ENCODE peak calls at places on chromosomes 5 and 9, in ten cellular contexts. One of them, this sample, is unnamed.

GRCh38 chr5:148966348-148966747 is 96.5 kb downstream of the SH3TC2 start:
- DNase-seq in endothelial cell of umbilical vein: no peak
- DNase-seq in tibial nerve: no peak
- DNase-seq in sigmoid colon: peak; percentile 76
- DNase-seq in prostate gland: peak; percentile 82
- DNase-seq in stomach: no peak
- DNase-seq in IMR-90: no peak
- DNase-seq in thyroid gland: peak; percentile 92
- DNase-seq in spleen: no peak
- DNase-seq in HepG2: no peak
- DNase-seq in this sample: no peak

GRCh38 chr9:4106744-4107143 is 193.1 kb downstream of the GLIS3 start:
- DNase-seq in endothelial cell of umbilical vein: no peak
- DNase-seq in tibial nerve: no peak
- DNase-seq in sigmoid colon: no peak
- DNase-seq in prostate gland: no peak
- DNase-seq in stomach: no peak
- DNase-seq in IMR-90: peak; percentile 58
- DNase-seq in thyroid gland: no peak
- DNase-seq in spleen: no peak
- DNase-seq in HepG2: no peak
- DNase-seq in this sample: no peak

GRCh38 chr5:178422400-178422775 is 167.8 kb downstream of the COL23A1 start:
- DNase-seq in endothelial cell of umbilical vein: no peak
- DNase-seq in tibial nerve: no peak
- DNase-seq in sigmoid colon: no peak
- DNase-seq in prostate gland: no peak
- DNase-seq in stomach: no peak
- DNase-seq in IMR-90: no peak
- DNase-seq in thyroid gland: no peak
- DNase-seq in spleen: no peak
- DNase-seq in HepG2: no peak
- DNase-seq in this sample: no peak

GRCh38 chr5:10661401-10661800 is 97.5 kb downstream of the ANKRD33B start:
- DNase-seq in endothelial cell of umbilical vein: no peak
- DNase-seq in tibial nerve: no peak
- DNase-seq in sigmoid colon: peak; percentile 35
- DNase-seq in prostate gland: no peak
- DNase-seq in stomach: no peak
- DNase-seq in IMR-90: no peak
- DNase-seq in thyroid gland: no peak
- DNase-seq in spleen: no peak
- DNase-seq in HepG2: no peak
- DNase-seq in this sample: no peak

GRCh38 chr9:72947987-72948465 is 4.8 kb downstream of the ALDH1A1 start:
- DNase-seq in endothelial cell of umbilical vein: peak; percentile 14
- DNase-seq in tibial nerve: no peak
- DNase-seq in sigmoid colon: no peak
- DNase-seq in prostate gland: no peak
- DNase-seq in stomach: no peak
- DNase-seq in IMR-90: no peak
- DNase-seq in thyroid gland: no peak
- DNase-seq in spleen: no peak
- DNase-seq in HepG2: peak; percentile 55
- DNase-seq in this sample: no peak

GRCh38 chr9:116282598-116282997 is 129.0 kb downstream of the PAPPA start:
- DNase-seq in endothelial cell of umbilical vein: no peak
- DNase-seq in tibial nerve: no peak
- DNase-seq in sigmoid colon: no peak
- DNase-seq in prostate gland: no peak
- DNase-seq in stomach: no peak
- DNase-seq in IMR-90: no peak
- DNase-seq in thyroid gland: no peak
- DNase-seq in spleen: no peak
- DNase-seq in HepG2: no peak
- DNase-seq in this sample: no peak

GRCh38 chr9:107438211-107439030 is 51.1 kb downstream of the KLF4 start:
- DNase-seq in endothelial cell of umbilical vein: no peak
- DNase-seq in tibial nerve: no peak
- DNase-seq in sigmoid colon: no peak
- DNase-seq in prostate gland: no peak
- DNase-seq in stomach: no peak
- DNase-seq in IMR-90: no peak
- DNase-seq in thyroid gland: no peak
- DNase-seq in spleen: no peak
- DNase-seq in HepG2: no peak
- DNase-seq in this sample: no peak

GRCh38 chr5:161895510-161895909 is 47.6 kb downstream of the GABRA1 start:
- DNase-seq in endothelial cell of umbilical vein: no peak
- DNase-seq in tibial nerve: no peak
- DNase-seq in sigmoid colon: no peak
- DNase-seq in prostate gland: no peak
- DNase-seq in stomach: no peak
- DNase-seq in IMR-90: no peak
- DNase-seq in thyroid gland: no peak
- DNase-seq in spleen: no peak
- DNase-seq in HepG2: no peak
- DNase-seq in this sample: no peak

GRCh38 chr9:121399126-121399882 is 29.3 kb upstream of the STOM start:
- DNase-seq in endothelial cell of umbilical vein: no peak
- DNase-seq in tibial nerve: no peak
- DNase-seq in sigmoid colon: no peak
- DNase-seq in prostate gland: no peak
- DNase-seq in stomach: no peak
- DNase-seq in IMR-90: peak; percentile 51
- DNase-seq in thyroid gland: no peak
- DNase-seq in spleen: no peak
- DNase-seq in HepG2: no peak
- DNase-seq in this sample: no peak

GRCh38 chr9:125255781-125256391 is 5.7 kb upstream of the GAPVD1 start:
- DNase-seq in endothelial cell of umbilical vein: no peak
- DNase-seq in tibial nerve: no peak
- DNase-seq in sigmoid colon: no peak
- DNase-seq in prostate gland: peak; percentile 16
- DNase-seq in stomach: no peak
- DNase-seq in IMR-90: no peak
- DNase-seq in thyroid gland: peak; percentile 30
- DNase-seq in spleen: no peak
- DNase-seq in HepG2: peak; percentile 35
- DNase-seq in this sample: no peak

GRCh38 chr9:124353811-124354274 is 61.4 kb downstream of the PSMB7 start:
- DNase-seq in endothelial cell of umbilical vein: no peak
- DNase-seq in tibial nerve: no peak
- DNase-seq in sigmoid colon: peak; percentile 50
- DNase-seq in prostate gland: no peak
- DNase-seq in stomach: no peak
- DNase-seq in IMR-90: peak; percentile 79
- DNase-seq in thyroid gland: no peak
- DNase-seq in spleen: peak; percentile 29
- DNase-seq in HepG2: no peak
- DNase-seq in this sample: peak; percentile 1

GRCh38 chr9:102631559-102631958 is 363.6 kb upstream of the CYLC2 start:
- DNase-seq in endothelial cell of umbilical vein: no peak
- DNase-seq in tibial nerve: no peak
- DNase-seq in sigmoid colon: no peak
- DNase-seq in prostate gland: no peak
- DNase-seq in stomach: no peak
- DNase-seq in IMR-90: no peak
- DNase-seq in thyroid gland: no peak
- DNase-seq in spleen: no peak
- DNase-seq in HepG2: peak; percentile 2
- DNase-seq in this sample: no peak

GRCh38 chr5:55081541-55081940 is 20.9 kb upstream of the GZMA start:
- DNase-seq in endothelial cell of umbilical vein: no peak
- DNase-seq in tibial nerve: no peak
- DNase-seq in sigmoid colon: no peak
- DNase-seq in prostate gland: no peak
- DNase-seq in stomach: no peak
- DNase-seq in IMR-90: no peak
- DNase-seq in thyroid gland: no peak
- DNase-seq in spleen: no peak
- DNase-seq in HepG2: no peak
- DNase-seq in this sample: no peak

DNA sequence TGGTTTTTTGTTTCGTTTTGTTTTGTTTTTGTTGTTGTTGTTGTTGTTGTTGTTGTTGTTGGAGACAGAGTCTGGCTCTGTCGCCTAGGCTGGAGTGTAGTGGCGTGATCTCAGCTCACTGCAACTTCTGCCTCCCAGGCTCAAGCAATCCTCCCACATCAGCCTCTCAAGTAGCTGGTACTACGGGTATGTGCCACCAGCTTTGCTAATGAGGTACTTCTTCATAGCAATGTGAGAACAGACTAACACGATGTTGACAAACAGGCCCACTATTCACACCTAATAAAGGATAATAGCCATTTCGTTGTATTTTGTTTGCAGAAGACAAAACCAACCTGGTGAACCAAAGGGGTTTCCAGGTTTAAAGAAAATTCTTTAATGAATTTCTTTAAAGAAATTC is 130.9 kb downstream of the DIRAS2 start:
- DNase-seq in endothelial cell of umbilical vein: no peak
- DNase-seq in tibial nerve: no peak
- DNase-seq in sigmoid colon: no peak
- DNase-seq in prostate gland: no peak
- DNase-seq in stomach: no peak
- DNase-seq in IMR-90: no peak
- DNase-seq in thyroid gland: no peak
- DNase-seq in spleen: no peak
- DNase-seq in HepG2: no peak
- DNase-seq in this sample: no peak
- TF ChIP-seq POLR2A in endothelial cell of umbilical vein: no peak
- TF ChIP-seq POLR2A in tibial nerve: no peak
- TF ChIP-seq POLR2A in sigmoid colon: no peak
- TF ChIP-seq POLR2A in prostate gland: no peak
- TF ChIP-seq POLR2A in stomach: no peak
- TF ChIP-seq POLR2A in IMR-90: no peak
- TF ChIP-seq POLR2A in thyroid gland: no peak
- TF ChIP-seq POLR2A in spleen: no peak
- TF ChIP-seq POLR2A in HepG2: no peak
- TF ChIP-seq POLR2A in this sample: no peak

DNA sequence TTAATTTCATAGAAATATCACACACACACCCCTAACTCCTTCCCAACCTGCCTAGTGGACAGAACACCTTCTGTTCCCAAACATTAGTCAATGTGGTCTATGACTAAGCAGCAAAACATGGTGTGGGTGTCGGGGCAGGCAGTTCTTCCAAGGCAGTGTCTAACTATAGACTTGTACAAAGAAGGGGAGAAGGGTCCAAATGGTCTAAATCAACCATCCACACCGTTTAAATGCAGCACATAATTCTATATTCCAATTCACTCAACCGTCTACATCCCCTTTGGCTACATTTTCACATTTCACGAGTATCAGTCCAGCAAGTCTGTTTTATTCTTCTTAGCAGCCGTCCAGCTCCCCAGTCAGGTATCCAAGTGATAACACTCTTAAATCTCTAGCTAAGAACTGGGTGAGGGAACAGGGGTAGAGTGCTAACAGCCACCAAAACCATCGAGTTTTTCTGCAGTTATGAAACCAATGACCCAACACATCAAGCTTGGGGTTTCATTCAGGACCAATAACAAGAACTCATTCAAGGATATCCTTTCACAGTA is 3.4 kb downstream of the ZNF608 start:
- DNase-seq in endothelial cell of umbilical vein: peak; percentile 61
- DNase-seq in tibial nerve: no peak
- DNase-seq in sigmoid colon: peak; percentile 73
- DNase-seq in prostate gland: peak; percentile 33
- DNase-seq in stomach: no peak
- DNase-seq in IMR-90: peak; percentile 88
- DNase-seq in thyroid gland: peak; percentile 42
- DNase-seq in spleen: no peak
- DNase-seq in HepG2: peak; percentile 24
- DNase-seq in this sample: peak; percentile 40
- H3K4me3 ChIP-seq in endothelial cell of umbilical vein: peak overlapping the region; percentile 95
- H3K4me3 ChIP-seq in tibial nerve: peak overlapping the region; percentile 62
- H3K4me3 ChIP-seq in sigmoid colon: peak overlapping the region; percentile 67
- H3K4me3 ChIP-seq in prostate gland: peak overlapping the region; percentile 49
- H3K4me3 ChIP-seq in stomach: peak overlapping the region; percentile 60
- H3K4me3 ChIP-seq in IMR-90: peak overlapping the region; percentile 67
- H3K4me3 ChIP-seq in thyroid gland: peak overlapping the region; percentile 46
- H3K4me3 ChIP-seq in spleen: peak overlapping the region; percentile 34
- H3K4me3 ChIP-seq in HepG2: no peak overlapping the region
- H3K4me3 ChIP-seq in this sample: peak overlapping the region; percentile 77

GRCh38 chr5:68245325-68245724 is 29.8 kb downstream of the PIK3R1 start:
- DNase-seq in endothelial cell of umbilical vein: peak; percentile 72
- DNase-seq in tibial nerve: no peak
- DNase-seq in sigmoid colon: no peak
- DNase-seq in prostate gland: no peak
- DNase-seq in stomach: no peak
- DNase-seq in IMR-90: peak; percentile 43
- DNase-seq in thyroid gland: no peak
- DNase-seq in spleen: no peak
- DNase-seq in HepG2: no peak
- DNase-seq in this sample: no peak
- H3K4me1 ChIP-seq in endothelial cell of umbilical vein: peaks cover 71% of the 10 kb centered on the region
- H3K4me1 ChIP-seq in tibial nerve: peaks cover 52% of the 10 kb centered on the region
- H3K4me1 ChIP-seq in sigmoid colon: peaks cover 88% of the 10 kb centered on the region
- H3K4me1 ChIP-seq in prostate gland: peaks cover 6% of the 10 kb centered on the region
- H3K4me1 ChIP-seq in stomach: peaks cover 40% of the 10 kb centered on the region
- H3K4me1 ChIP-seq in IMR-90: peaks cover 6% of the 10 kb centered on the region
- H3K4me1 ChIP-seq in thyroid gland: peaks cover 36% of the 10 kb centered on the region
- H3K4me1 ChIP-seq in spleen: peaks cover 16% of the 10 kb centered on the region
- H3K4me1 ChIP-seq in HepG2: peaks cover 25% of the 10 kb centered on the region
- H3K4me1 ChIP-seq in this sample: peaks cover 84% of the 10 kb centered on the region

GRCh38 chr5:34916518-34916917 is 1.0 kb downstream of the BRIX1 start:
- DNase-seq in endothelial cell of umbilical vein: no peak
- DNase-seq in tibial nerve: no peak
- DNase-seq in sigmoid colon: no peak
- DNase-seq in prostate gland: no peak
- DNase-seq in stomach: no peak
- DNase-seq in IMR-90: no peak
- DNase-seq in thyroid gland: no peak
- DNase-seq in spleen: no peak
- DNase-seq in HepG2: no peak
- DNase-seq in this sample: no peak

GRCh38 chr5:34915139-34915855 is at the start of the genes BRIX1 and RAD1:
- DNase-seq in endothelial cell of umbilical vein: peak; percentile 98
- DNase-seq in tibial nerve: peak; percentile 91
- DNase-seq in sigmoid colon: peak; percentile 97
- DNase-seq in prostate gland: peak; percentile 96
- DNase-seq in stomach: peak; percentile 98
- DNase-seq in IMR-90: peak; percentile 98
- DNase-seq in thyroid gland: peak; percentile 98
- DNase-seq in spleen: peak; percentile 100
- DNase-seq in HepG2: peak; percentile 92
- DNase-seq in this sample: peak; percentile 98

GRCh38 chr5:34914671-34915138 is 599 bp downstream of the RAD1 start:
- DNase-seq in endothelial cell of umbilical vein: no peak
- DNase-seq in tibial nerve: no peak
- DNase-seq in sigmoid colon: peak; percentile 69
- DNase-seq in prostate gland: peak; percentile 11
- DNase-seq in stomach: peak; percentile 36
- DNase-seq in IMR-90: peak; percentile 29
- DNase-seq in thyroid gland: peak; percentile 21
- DNase-seq in spleen: peak; percentile 86
- DNase-seq in HepG2: no peak
- DNase-seq in this sample: no peak

GRCh38 chr5:34915856-34916192 is 313 bp downstream of the BRIX1 start:
- DNase-seq in endothelial cell of umbilical vein: no peak
- DNase-seq in tibial nerve: no peak
- DNase-seq in sigmoid colon: no peak
- DNase-seq in prostate gland: no peak
- DNase-seq in stomach: no peak
- DNase-seq in IMR-90: no peak
- DNase-seq in thyroid gland: no peak
- DNase-seq in spleen: no peak
- DNase-seq in HepG2: no peak
- DNase-seq in this sample: no peak

GRCh38 chr5:34913072-34913471 is 2.2 kb downstream of the RAD1 start:
- DNase-seq in endothelial cell of umbilical vein: no peak
- DNase-seq in tibial nerve: no peak
- DNase-seq in sigmoid colon: no peak
- DNase-seq in prostate gland: no peak
- DNase-seq in stomach: no peak
- DNase-seq in IMR-90: peak; percentile 82
- DNase-seq in thyroid gland: no peak
- DNase-seq in spleen: no peak
- DNase-seq in HepG2: no peak
- DNase-seq in this sample: no peak
- TF ChIP-seq POLR2A in endothelial cell of umbilical vein: no peak
- TF ChIP-seq POLR2A in tibial nerve: no peak
- TF ChIP-seq POLR2A in sigmoid colon: no peak
- TF ChIP-seq POLR2A in prostate gland: no peak
- TF ChIP-seq POLR2A in stomach: no peak
- TF ChIP-seq POLR2A in IMR-90: no peak
- TF ChIP-seq POLR2A in thyroid gland: no peak
- TF ChIP-seq POLR2A in spleen: no peak
- TF ChIP-seq POLR2A in HepG2: no peak
- TF ChIP-seq POLR2A in this sample: no peak